ENCODE peak calls at places on chromosomes 2 and 18, in four cellular contexts. X is amygdala; M is stimulated activated CD8-positive, alpha-beta memory T cell treated with anti-CD3 and anti-CD28 coated beads, Interleukin-4, amount 100 ng/mL, for 1 hour; N is H4. W is an unnamed sample.

GRCh38 chr2:105674859-105675541 is 69.7 kb upstream of the NCK2 start:
- DNase-seq in X (no peak), M (no peak), N (no peak), W (no peak)

GRCh38 chr2:120735750-120736170 is at the start of gene GLI2:
- DNase-seq in X (peak), M (no peak), N (peak), W (no peak)

GRCh38 chr2:2188344-2189111 is 142.5 kb downstream of the MYT1L start:
- DNase-seq in X (no peak), M (no peak), N (no peak), W (no peak)

GRCh38 chr2:201362396-201362795 is 5.3 kb upstream of the FLACC1 start:
- DNase-seq in X (no peak), M (no peak), N (no peak), W (peak)

GRCh38 chr2:205696541-205697441 is 14.5 kb downstream of the NRP2 start:
- DNase-seq in X (no peak), M (no peak), N (peak), W (peak)

GRCh38 chr18:60120231-60120630 is 220.4 kb downstream of the PMAIP1 start:
- DNase-seq in X (no peak), M (no peak), N (no peak), W (no peak)

GRCh38 chr2:185738679-185739472 is at the start of gene FSIP2:
- DNase-seq in X (no peak), M (no peak), N (no peak), W (no peak)

GRCh38 chr18:3380384-3380961 is 69.5 kb upstream of the TGIF1 start:
- DNase-seq in X (no peak), M (no peak), N (peak), W (no peak)

GRCh38 chr2:191401287-191401686 is 156.1 kb downstream of the MYO1B start:
- DNase-seq in X (no peak), M (no peak), N (no peak), W (peak)

GRCh38 chr2:161371869-161372268 is 44.2 kb upstream of the TBR1 start:
- DNase-seq in X (no peak), M (no peak), N (no peak), W (no peak)

GRCh38 chr18:35335861-35336260 is 8.4 kb downstream of the ZNF24 start:
- DNase-seq in X (no peak), M (no peak), N (no peak), W (no peak)

GRCh38 chr2:222862068-222862914 is 1.5 kb downstream of the ACSL3 start:
- DNase-seq in X (no peak), M (no peak), N (no peak), W (no peak)

GRCh38 chr18:49038423-49038822 is 87.7 kb upstream of the SMAD7 start:
- DNase-seq in X (no peak), M (no peak), N (no peak), W (no peak)

GRCh38 chr2:166453995-166454595 is 40.0 kb downstream of the SCN7A start:
- DNase-seq in X (no peak), M (no peak), N (no peak), W (no peak)

GRCh38 chr2:136206613-136207012 is 88.7 kb upstream of the CXCR4 start:
- DNase-seq in X (no peak), M (no peak), N (no peak), W (no peak)

GRCh38 chr18:58057291-58057965 is 13.4 kb downstream of the NEDD4L start:
- DNase-seq in X (no peak), M (no peak), N (no peak), W (no peak)

GRCh38 chr2:235766206-235766794 is 272.5 kb downstream of the AGAP1 start:
- DNase-seq in X (no peak), M (peak), N (peak), W (peak)

GRCh38 chr2:199922856-199923255 is 11.8 kb downstream of the C2orf69 start:
- DNase-seq in X (no peak), M (no peak), N (peak), W (no peak)

W was measured in non-pigmented ciliary epithelial cell.